ENCODE peak calls at places on chromosomes 6 and 20, in eight cellular contexts. M is IMR-90; R is brain microvascular endothelial cell; B is heart right ventricle; D is uterus; A is RWPE1; Z is PC-3; F is CD4-positive, alpha-beta T cell. G is an unnamed sample.

GRCh38 chr6:99589290-99589672 is 17.4 kb upstream of the PRDM13 start:
- DNase-seq in B (no peak), Z (peak; percentile 5), F (no peak), D (no peak), M (no peak), R (no peak), A (no peak), G (no peak)

GRCh38 chr6:159062564-159062945 is 17.8 kb upstream of the TAGAP start:
- DNase-seq in B (no peak), A (no peak), M (no peak), R (no peak), F (no peak), D (no peak), Z (no peak), G (no peak)

GRCh38 chr20:56989516-56989915 is 276.9 kb downstream of the BMP7 start:
- DNase-seq in F (no peak), B (no peak), Z (peak; percentile 70), R (peak; percentile 36), D (no peak), M (no peak), A (no peak), G (no peak)

GRCh38 chr20:48965189-48965910 is 43.8 kb downstream of the ARFGEF2 start:
- DNase-seq in D (no peak), B (no peak), A (no peak), M (peak; percentile 72), R (no peak), Z (no peak), F (no peak), G (no peak)

GRCh38 chr6:32194825-32195651 is 2.6 kb upstream of the GPSM3 start:
- DNase-seq in Z (peak; percentile 58), M (peak; percentile 62), R (peak; percentile 55), A (peak; percentile 38), D (no peak), F (no peak), B (no peak), G (no peak)

GRCh38 chr20:53408728-53409157 is 184.9 kb downstream of the ZNF217 start:
- DNase-seq in B (no peak), R (no peak), Z (no peak), A (no peak), M (peak; percentile 3), F (no peak), D (no peak), G (no peak)

GRCh38 chr6:50868466-50868865 is 49.8 kb downstream of the TFAP2B start:
- DNase-seq in D (no peak), Z (no peak), M (no peak), B (no peak), A (no peak), R (no peak), F (no peak), G (no peak)

GRCh38 chr6:84892666-84893065 is 128.3 kb upstream of the TBX18 start:
- DNase-seq in M (no peak), F (no peak), B (no peak), R (peak; percentile 70), D (no peak), Z (no peak), A (no peak), G (no peak)

GRCh38 chr6:158560787-158561246 is 926 bp downstream of the TMEM181 start:
- DNase-seq in R (no peak), M (no peak), B (no peak), Z (peak; percentile 12), F (no peak), A (no peak), D (no peak), G (no peak)

GRCh38 chr6:39471954-39472659 is 149.6 kb upstream of the KCNK16 start:
- DNase-seq in A (no peak), B (no peak), Z (no peak), D (no peak), R (no peak), F (no peak), M (no peak), G (no peak)

GRCh38 chr20:44938637-44939036 is 21.6 kb downstream of the TOMM34 start:
- DNase-seq in A (no peak), D (no peak), Z (no peak), R (no peak), M (no peak), F (no peak), B (no peak), G (no peak)

GRCh38 chr6:68233623-68234022 is 401.5 kb upstream of the ADGRB3 start:
- DNase-seq in M (peak; percentile 1), F (no peak), Z (peak; percentile 63), A (peak; percentile 45), R (peak; percentile 75), D (no peak), B (no peak), G (no peak)

GRCh38 chr6:45021652-45022051 is 306.5 kb upstream of the RUNX2 start:
- DNase-seq in D (no peak), R (peak; percentile 11), M (peak; percentile 43), Z (peak; percentile 27), A (no peak), B (no peak), F (no peak), G (no peak)

GRCh38 chr6:166477647-166478365 is 95.1 kb upstream of the MPC1 start:
- DNase-seq in A (no peak), B (no peak), D (no peak), F (no peak), Z (no peak), R (no peak), M (no peak), G (no peak)

GRCh38 chr20:46293084-46293483 is 15.2 kb downstream of the CDH22 start:
- DNase-seq in M (peak; percentile 52), D (no peak), A (peak; percentile 59), B (no peak), F (no peak), Z (peak; percentile 68), R (peak; percentile 49), G (no peak)

GRCh38 chr6:133235219-133235618 is 5.9 kb upstream of the EYA4 start:
- DNase-seq in Z (no peak), F (no peak), D (no peak), M (no peak), A (no peak), R (no peak), B (no peak), G (no peak)

GRCh38 chr6:44642870-44643522 is 255.5 kb downstream of the CDC5L start:
- DNase-seq in D (no peak), F (no peak), A (no peak), M (peak; percentile 18), B (no peak), Z (peak; percentile 88), R (peak; percentile 48), G (no peak)

GRCh38 chr20:51092238-51092822 is 69.4 kb upstream of the KCNG1 start:
- DNase-seq in Z (no peak), B (no peak), R (peak; percentile 8), D (no peak), A (no peak), F (no peak), M (no peak), G (no peak)

GRCh38 chr6:91482498-91482897 is 895.6 kb upstream of the MAP3K7 start:
- DNase-seq in R (no peak), A (no peak), B (no peak), Z (no peak), F (no peak), M (no peak), D (no peak), G (no peak)

GRCh38 chr20:50223321-50223995 is 32.8 kb downstream of the CEBPB start:
- DNase-seq in D (no peak), M (no peak), R (no peak), Z (no peak), A (no peak), F (no peak), B (no peak), G (no peak)

GRCh38 chr20:13875265-13875811 is 90.5 kb downstream of the NDUFAF5 start:
- DNase-seq in Z (no peak), F (no peak), A (no peak), R (no peak), B (no peak), M (no peak), D (no peak), G (no peak)
- H3K27ac ChIP-seq in Z (no peak overlapping the region), F (no peak overlapping the region), A (no peak overlapping the region), R (no peak overlapping the region), B (no peak overlapping the region), M (no peak overlapping the region), D (peak overlapping the region; percentile 57), G (no peak overlapping the region)

GRCh38 chr6:82712826-82713225 is 349.2 kb downstream of the TPBG start:
- DNase-seq in A (peak; percentile 10), Z (peak; percentile 23), M (no peak), D (no peak), F (no peak), R (no peak), B (no peak), G (no peak)

GRCh38 chr6:82711992-82712788 is 348.6 kb downstream of the TPBG start:
- DNase-seq in F (no peak), R (no peak), B (no peak), D (peak; percentile 36), A (no peak), M (no peak), Z (no peak), G (no peak)

GRCh38 chr6:82705579-82705978 is 342.0 kb downstream of the TPBG start:
- DNase-seq in R (no peak), Z (no peak), A (no peak), F (no peak), M (no peak), B (no peak), D (no peak), G (no peak)

GRCh38 chr6:82711105-82711829 is 347.6 kb downstream of the TPBG start:
- DNase-seq in B (no peak), F (no peak), A (no peak), Z (no peak), D (no peak), M (no peak), R (no peak), G (no peak)
- H3K27ac ChIP-seq in B (no peak overlapping the region), F (no peak overlapping the region), A (no peak overlapping the region), Z (no peak overlapping the region), D (no peak overlapping the region), M (no peak overlapping the region), R (no peak overlapping the region), G (no peak overlapping the region)

GRCh38 chr20:3685341-3685740 is 3.5 kb upstream of the ADAM33 start:
- DNase-seq in M (peak; percentile 53), F (no peak), A (no peak), R (no peak), Z (no peak), B (no peak), D (no peak), G (no peak)
- H3K27ac ChIP-seq in M (no peak overlapping the region), F (no peak overlapping the region), A (no peak overlapping the region), R (no peak overlapping the region), Z (no peak overlapping the region), B (no peak overlapping the region), D (no peak overlapping the region), G (no peak overlapping the region)

DNA sequence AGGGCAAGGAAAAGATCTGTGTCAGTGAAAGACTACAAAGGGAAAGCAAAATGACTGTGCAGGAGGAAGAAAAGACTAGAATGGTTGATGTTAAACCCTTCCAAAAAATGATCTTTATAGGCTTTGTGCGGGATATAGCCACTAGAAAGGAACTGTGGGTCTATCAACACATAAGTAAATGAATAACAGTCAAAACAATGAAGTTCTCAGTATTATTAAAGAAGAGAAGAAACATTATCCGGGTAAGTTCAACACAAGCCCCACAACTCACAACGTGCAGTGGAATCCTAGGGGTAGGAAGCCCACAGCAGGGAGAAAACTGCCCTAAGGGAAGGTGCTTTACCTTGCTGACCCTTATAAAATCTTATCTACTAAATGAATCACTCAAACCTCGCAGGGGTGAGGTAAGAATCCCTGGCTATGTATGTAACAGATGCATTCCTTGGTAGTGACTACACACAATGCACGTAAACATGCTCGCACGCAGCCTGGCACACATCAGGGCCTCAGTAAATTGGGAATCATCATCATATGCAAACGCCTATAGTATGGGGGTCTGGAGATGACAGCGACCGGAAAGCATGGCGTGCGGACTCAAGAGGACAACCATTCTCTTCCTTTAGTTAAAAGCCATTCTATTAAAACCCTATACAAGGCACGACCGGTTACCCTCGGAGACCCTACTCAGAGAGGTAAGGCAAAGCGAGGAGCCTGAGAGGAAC is 11.3 kb downstream of the TFAP2A start:
- DNase-seq in D (no peak), F (no peak), A (peak; percentile 89), R (peak; percentile 75), B (no peak), M (peak; percentile 85), Z (peak; percentile 94), G (no peak)
- H3K27ac ChIP-seq in D (no peak overlapping the region), F (no peak overlapping the region), A (peak overlapping the region; percentile 98), R (peak overlapping the region; percentile 70), B (no peak overlapping the region), M (peak overlapping the region; percentile 67), Z (peak overlapping the region; percentile 100), G (no peak overlapping the region)

G was measured in iPS DF 6.9.